ENCODE peak calls at places on chromosomes 6 and 20, in four cellular contexts. K is activated CD8-positive, alpha-beta memory T cell treated with anti-CD3 and anti-CD28 coated beads, Interleukin-2, amount 50 U/mL, for 4 hours; S is stimulated activated CD4-positive, alpha-beta T cell treated with anti-CD3 and anti-CD28 coated beads, Interleukin-12 subunit alpha, Interleukin-12 subunit beta, amount 100 ng/mL, for 24 hours; R is T-helper 17 cell. F is an unnamed sample.
A peak's percentile ranks its signal among the peaks of the same experiment; 100 is the strongest.

GRCh38 chr6:100163035-100163434 is 169.0 kb upstream of the MCHR2 start:
- DNase-seq in K (no peak), S (no peak), R (no peak), F (no peak)

GRCh38 chr20:50731930-50732690 is 730 bp downstream of the PARD6B start:
- DNase-seq in K (no peak), S (no peak), R (no peak), F (no peak)

GRCh38 chr6:15026832-15027231 is 219.0 kb upstream of the JARID2 start:
- DNase-seq in K (no peak), S (no peak), R (no peak), F (peak; percentile 44)

GRCh38 chr20:1331101-1331500 is 2.2 kb upstream of the SDCBP2 start:
- DNase-seq in K (no peak), S (no peak), R (no peak), F (no peak)

GRCh38 chr6:66328181-66328580 is 621.2 kb upstream of the EYS start:
- DNase-seq in K (no peak), S (no peak), R (no peak), F (no peak)

GRCh38 chr20:3330046-3330741 is 77.3 kb downstream of the DNAAF9 start:
- DNase-seq in K (no peak), S (no peak), R (no peak), F (no peak)

GRCh38 chr6:121235386-121235785 is 98.9 kb downstream of the TBC1D32 start:
- DNase-seq in K (no peak), S (no peak), R (no peak), F (no peak)

GRCh38 chr6:77883849-77884248 is 231.0 kb downstream of the MEI4 start:
- DNase-seq in K (no peak), S (no peak), R (no peak), F (no peak)

GRCh38 chr20:38125157-38126056 is 39.7 kb downstream of the TGM2 start:
- DNase-seq in K (no peak), S (no peak), R (no peak), F (peak; percentile 95)

GRCh38 chr6:18330548-18331066 is 56.5 kb upstream of the RNF144B start:
- DNase-seq in K (no peak), S (no peak), R (no peak), F (no peak)

GRCh38 chr6:33699131-33699530 is 12.4 kb downstream of the UQCC2 start:
- DNase-seq in K (no peak), S (no peak), R (no peak), F (no peak)

GRCh38 chr6:45566882-45567281 is 189.1 kb upstream of the SUPT3H start:
- DNase-seq in K (no peak), S (no peak), R (no peak), F (no peak)

GRCh38 chr6:36863670-36864540 is 10.7 kb downstream of the PPIL1 start:
- DNase-seq in K (no peak), S (no peak), R (no peak), F (no peak)

GRCh38 chr20:48298851-48299484 is 513.7 kb upstream of the SULF2 start:
- DNase-seq in K (no peak), S (no peak), R (no peak), F (no peak)

GRCh38 chr6:122187186-122187585 is 212.3 kb upstream of the HSF2 start:
- DNase-seq in K (no peak), S (no peak), R (no peak), F (no peak)

GRCh38 chr6:35086636-35087360 is 54.3 kb downstream of the TCP11 start:
- DNase-seq in K (no peak), S (no peak), R (no peak), F (no peak)

GRCh38 chr6:33279971-33280511 is 3.1 kb downstream of the B3GALT4 start:
- DNase-seq in K (no peak), S (no peak), R (no peak), F (no peak)

GRCh38 chr6:7905416-7905815 is 5.2 kb downstream of the TXNDC5 start:
- DNase-seq in K (no peak), S (no peak), R (no peak), F (no peak)

GRCh38 chr6:139570166-139570565 is 195.7 kb upstream of the CITED2 start:
- DNase-seq in K (no peak), S (no peak), R (no peak), F (no peak)

GRCh38 chr6:159075506-159076100 is 30.8 kb upstream of the TAGAP start:
- DNase-seq in K (no peak), S (no peak), R (no peak), F (no peak)

GRCh38 chr20:35145141-35145564 is 2.0 kb downstream of the EDEM2 start:
- DNase-seq in K (no peak), S (no peak), R (no peak), F (no peak)

GRCh38 chr6:9851006-9851405 is 563.9 kb downstream of the TFAP2A start:
- DNase-seq in K (no peak), S (no peak), R (no peak), F (no peak)

GRCh38 chr20:51597389-51598231 is 55.1 kb upstream of the NFATC2 start:
- DNase-seq in K (no peak), S (no peak), R (no peak), F (no peak)

GRCh38 chr6:83883240-83883639 is 23.8 kb downstream of the CYB5R4 start:
- DNase-seq in K (no peak), S (no peak), R (no peak), F (no peak)

GRCh38 chr6:39889229-39889628 is 45.0 kb downstream of the MOCS1 start:
- DNase-seq in K (no peak), S (no peak), R (no peak), F (no peak)

GRCh38 chr6:3341467-3341866 is 82.7 kb downstream of the PSMG4 start:
- DNase-seq in K (no peak), S (no peak), R (no peak), F (no peak)

GRCh38 chr6:21915707-21916399 is 322.3 kb downstream of the SOX4 start:
- DNase-seq in K (no peak), S (no peak), R (no peak), F (no peak)

GRCh38 chr6:41306187-41306854 is 19.8 kb upstream of the TREM1 start:
- DNase-seq in K (peak; percentile 40), S (peak; percentile 27), R (no peak), F (peak; percentile 53)

GRCh38 chr20:33554914-33555420 is 65.1 kb downstream of the CBFA2T2 start:
- DNase-seq in K (peak; percentile 16), S (no peak), R (no peak), F (no peak)

GRCh38 chr6:130050230-130050629 is 31.8 kb downstream of the L3MBTL3 start:
- DNase-seq in K (no peak), S (no peak), R (no peak), F (no peak)

F was measured in stomach.